ENCODE peak calls at places on chromosome 4, in four cellular contexts. K is H1, U is esophagus muscularis mucosa, X is GM12878. S is an unnamed sample.

GRCh38 chr4:113899260-113900177 is 79.9 kb downstream of the ARSJ start:
- DNase-seq in U (no peak), X (peak), K (no peak), S (no peak)

GRCh38 chr4:146407669-146408084 is 114.1 kb downstream of the SLC10A7 start:
- DNase-seq in X (no peak), U (no peak), K (no peak), S (no peak)

GRCh38 chr4:145812902-145813301 is 125.7 kb downstream of the ZNF827 start:
- DNase-seq in K (no peak), X (no peak), U (no peak), S (no peak)

GRCh38 chr4:81039351-81040174 is 9.1 kb downstream of the BMP3 start:
- DNase-seq in U (no peak), X (no peak), K (no peak), S (no peak)

GRCh38 chr4:2051086-2051485 is 8.0 kb upstream of the NAT8L start:
- DNase-seq in K (no peak), X (no peak), U (no peak), S (no peak)

GRCh38 chr4:8709729-8710360 is 117.3 kb downstream of the CPZ start:
- DNase-seq in X (no peak), K (no peak), U (no peak), S (no peak)

GRCh38 chr4:152778656-152779512 is 646 bp downstream of the TIGD4 start:
- DNase-seq in K (no peak), U (no peak), X (no peak), S (no peak)

GRCh38 chr4:148273501-148273986 is 168.7 kb downstream of the NR3C2 start:
- DNase-seq in X (no peak), U (no peak), K (no peak), S (no peak)

GRCh38 chr4:26084414-26084813 is 170.4 kb downstream of the SMIM20 start:
- DNase-seq in X (no peak), K (no peak), U (no peak), S (no peak)

GRCh38 chr4:2535386-2536192 is 858 bp upstream of the FAM193A start:
- DNase-seq in X (no peak), U (no peak), K (no peak), S (no peak)

GRCh38 chr4:93183589-93183988 is 645.0 kb upstream of the ATOH1 start:
- DNase-seq in U (no peak), K (no peak), X (no peak), S (no peak)

GRCh38 chr4:55354648-55355047 is 8.6 kb downstream of the SRD5A3 start:
- DNase-seq in K (no peak), U (no peak), X (no peak), S (peak)
- TF ChIP-seq POLR2A in K (no peak), U (no peak), X (no peak), S (no peak)

DNA sequence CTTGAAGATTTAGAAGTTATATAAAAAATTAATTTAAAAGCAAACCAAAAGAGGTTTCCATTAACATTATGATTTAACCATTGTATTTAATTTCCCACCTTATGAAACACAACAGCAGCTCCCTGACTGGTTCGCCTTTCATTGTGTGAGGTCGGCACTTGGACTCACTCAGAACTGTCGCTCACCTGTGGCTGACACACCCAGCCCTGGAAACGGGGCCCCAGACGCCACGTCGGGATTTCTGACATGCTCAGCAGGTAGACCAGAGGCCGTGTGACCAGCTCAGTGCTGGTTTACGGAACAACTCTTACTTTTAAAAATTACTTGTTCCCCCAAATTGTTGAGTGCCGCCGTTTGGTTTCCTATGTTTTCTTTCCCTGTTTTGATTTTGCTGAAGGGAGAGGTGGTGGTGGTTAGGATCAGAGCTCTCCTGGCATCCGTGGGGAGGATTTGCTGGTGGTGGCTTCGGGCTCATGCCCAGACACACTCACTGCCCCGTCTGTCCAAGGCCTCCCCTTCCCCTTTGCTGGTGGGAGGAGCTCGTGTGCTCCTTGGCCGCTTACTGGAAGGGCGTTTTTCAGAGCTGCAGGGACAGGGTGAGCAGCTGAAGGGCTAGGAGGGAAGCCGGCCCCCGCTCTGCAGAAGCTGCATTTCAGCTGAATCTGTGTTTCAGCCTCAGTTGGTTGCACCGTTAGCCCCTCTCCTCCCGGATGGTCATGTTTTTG is 59.2 kb downstream of the CPLX1 start:
- DNase-seq in U (no peak), K (no peak), X (no peak), S (no peak)
- TF ChIP-seq POLR2AphosphoS5 in U (no peak), K (peak), X (no peak), S (no peak)

GRCh38 chr4:7105261-7105660 is 37.4 kb upstream of the GRPEL1 start:
- DNase-seq in X (no peak), U (no peak), K (no peak), S (no peak)

GRCh38 chr4:7103599-7104365 is 35.9 kb upstream of the GRPEL1 start:
- DNase-seq in U (no peak), K (no peak), X (no peak), S (no peak)

GRCh38 chr4:7101692-7102515 is 34.0 kb upstream of the GRPEL1 start:
- DNase-seq in U (no peak), K (peak), X (no peak), S (no peak)

GRCh38 chr4:7104366-7105031 is 36.6 kb upstream of the GRPEL1 start:
- DNase-seq in U (no peak), K (no peak), X (no peak), S (no peak)

DNA sequence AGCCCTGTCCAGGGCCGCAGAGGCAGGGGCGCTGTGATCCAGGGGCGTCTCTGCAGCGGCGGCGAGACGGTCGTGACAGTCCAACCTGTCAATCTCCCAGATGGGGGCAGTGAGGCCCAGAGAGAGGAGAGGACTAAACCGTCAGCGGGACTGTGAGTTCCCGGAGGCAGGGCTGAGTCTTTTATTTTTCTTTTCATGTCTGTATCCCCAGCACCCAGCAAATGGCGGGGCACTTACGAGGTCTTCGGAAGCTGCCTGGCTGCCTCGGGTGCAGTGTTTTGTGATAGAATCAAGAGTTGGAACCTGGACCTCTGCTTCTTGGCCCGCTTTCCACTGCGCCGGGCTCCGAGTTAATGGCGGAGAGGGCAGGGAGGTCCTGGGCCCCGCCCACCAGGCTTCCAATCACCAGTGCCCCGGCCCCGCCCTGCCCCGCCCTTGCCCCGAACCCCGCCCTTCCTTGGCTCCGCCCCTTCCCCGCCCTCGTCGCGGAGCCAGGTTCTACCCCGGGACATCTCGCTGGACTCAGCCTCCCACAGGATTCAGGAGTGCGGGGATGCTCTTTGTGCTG is 35.3 kb upstream of the GRPEL1 start:
- DNase-seq in X (peak), U (peak), K (no peak), S (no peak)
- TF ChIP-seq POLR2A in X (peak), U (no peak), K (peak), S (peak)

GRCh38 chr4:118716304-118716703 is 31.1 kb downstream of the METTL14 start:
- DNase-seq in X (no peak), K (no peak), U (no peak), S (no peak)
- TF ChIP-seq POLR2AphosphoS5 in X (no peak), K (no peak), U (no peak), S (no peak)

GRCh38 chr4:22515145-22515887 is 550 bp downstream of the ADGRA3 start:
- DNase-seq in U (no peak), K (no peak), X (no peak), S (no peak)
- TF ChIP-seq POLR2A in U (no peak), K (peak), X (no peak), S (no peak)

DNA sequence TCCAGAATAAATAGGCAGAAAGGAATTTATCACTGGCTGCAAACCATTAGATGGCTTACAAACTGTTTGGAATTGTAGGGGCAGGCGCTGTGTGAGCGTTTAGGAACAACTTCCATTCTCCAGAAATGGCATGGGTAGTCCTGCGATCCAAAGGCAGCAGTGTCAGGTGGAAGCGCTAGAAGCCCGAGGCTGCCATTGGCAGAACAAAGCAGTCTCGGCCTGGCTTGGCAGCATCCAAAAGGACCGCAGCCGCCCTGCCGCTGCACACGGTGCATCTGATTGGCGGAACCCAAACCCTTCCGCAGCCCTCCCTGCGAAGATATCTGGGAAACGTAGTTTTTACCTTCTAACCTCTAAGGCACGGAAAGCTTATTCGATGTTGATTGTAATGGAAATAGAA is 23.6 kb upstream of the YTHDC1 start:
- DNase-seq in K (peak), U (no peak), X (no peak), S (no peak)
- TF ChIP-seq POLR2AphosphoS5 in K (peak), U (peak), X (no peak), S (peak)

GRCh38 chr4:168831919-168832745 is 177.9 kb downstream of the CBR4 start:
- DNase-seq in K (peak), X (no peak), U (peak), S (no peak)

GRCh38 chr4:168830777-168831512 is 179.1 kb downstream of the CBR4 start:
- DNase-seq in K (no peak), U (no peak), X (no peak), S (no peak)

GRCh38 chr4:168831585-168831918 is 178.5 kb downstream of the CBR4 start:
- DNase-seq in U (no peak), K (no peak), X (no peak), S (no peak)

GRCh38 chr4:168835880-168836454 is 174.1 kb downstream of the CBR4 start:
- DNase-seq in U (no peak), K (no peak), X (no peak), S (no peak)

DNA sequence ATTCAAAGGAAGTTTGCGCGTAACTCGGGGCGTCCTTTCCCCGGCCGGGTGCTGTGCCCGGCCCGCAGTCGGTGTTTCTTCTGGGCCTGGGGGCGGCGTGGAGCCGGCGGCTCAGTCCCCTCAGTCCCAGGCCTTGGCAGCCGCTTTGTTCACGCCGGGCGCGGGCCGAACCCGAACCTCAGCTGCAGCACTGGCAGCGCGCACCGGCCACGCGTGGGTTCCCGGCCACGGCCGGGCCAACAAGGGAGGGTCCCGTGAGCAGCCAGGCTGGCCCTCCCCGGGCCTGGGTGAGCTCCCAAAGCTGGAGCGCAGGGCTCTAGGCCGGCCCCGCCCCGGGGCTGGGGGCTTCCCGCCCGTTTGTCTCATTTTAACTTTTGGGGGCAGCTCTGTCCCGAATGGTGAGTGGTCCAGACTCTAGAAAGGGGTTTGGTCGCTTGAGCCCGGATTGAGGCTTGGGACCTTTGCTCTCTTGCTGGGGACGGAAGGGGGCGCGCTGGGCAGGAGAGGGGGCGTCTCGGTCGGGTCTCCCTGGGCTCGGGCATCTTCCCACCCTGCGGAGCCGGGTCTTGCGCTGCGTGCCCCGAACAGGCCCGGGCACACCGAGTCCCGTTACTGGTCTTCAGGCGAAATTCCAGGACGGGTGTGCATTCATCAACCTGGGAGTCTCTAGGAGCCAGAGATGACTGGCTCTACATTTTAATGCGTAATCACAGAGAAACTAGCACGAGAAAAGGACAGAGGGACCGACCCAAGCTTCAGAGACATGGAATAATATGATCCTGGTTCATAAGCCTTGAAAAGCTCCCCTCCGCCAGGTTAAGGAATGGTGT is 177.1 kb downstream of the CBR4 start:
- DNase-seq in K (no peak), U (no peak), X (no peak), S (no peak)
- TF ChIP-seq POLR2A in K (no peak), U (no peak), X (no peak), S (no peak)

S was measured in vagina.